ENCODE peak calls at places on chromosome 14, in eight cellular contexts. One of them, this sample, is unnamed.

GRCh38 chr14:93952829-93953228 is 23.5 kb downstream of the ASB2 start:
- DNase-seq in glutamatergic neuron: no peak
- DNase-seq in GM13977: no peak
- DNase-seq in suprapubic skin: no peak
- DNase-seq in dorsolateral prefrontal cortex: no peak
- DNase-seq in fibroblast of pulmonary artery: no peak
- DNase-seq in GM10248: no peak
- DNase-seq in left lung: no peak
- DNase-seq in this sample: no peak

GRCh38 chr14:81594012-81594411 is 60.4 kb upstream of the SEL1L start:
- DNase-seq in glutamatergic neuron: peak; percentile 55
- DNase-seq in GM13977: no peak
- DNase-seq in suprapubic skin: no peak
- DNase-seq in dorsolateral prefrontal cortex: peak; percentile 53
- DNase-seq in fibroblast of pulmonary artery: no peak
- DNase-seq in GM10248: no peak
- DNase-seq in left lung: no peak
- DNase-seq in this sample: no peak

GRCh38 chr14:23294734-23295561 is 7.7 kb downstream of the PPP1R3E start:
- DNase-seq in glutamatergic neuron: peak; percentile 41
- DNase-seq in GM13977: no peak
- DNase-seq in suprapubic skin: no peak
- DNase-seq in dorsolateral prefrontal cortex: peak; percentile 35
- DNase-seq in fibroblast of pulmonary artery: peak; percentile 66
- DNase-seq in GM10248: no peak
- DNase-seq in left lung: no peak
- DNase-seq in this sample: no peak

GRCh38 chr14:99378782-99379214 is 101.9 kb downstream of the SETD3 start:
- DNase-seq in glutamatergic neuron: no peak
- DNase-seq in GM13977: no peak
- DNase-seq in suprapubic skin: no peak
- DNase-seq in dorsolateral prefrontal cortex: no peak
- DNase-seq in fibroblast of pulmonary artery: no peak
- DNase-seq in GM10248: no peak
- DNase-seq in left lung: no peak
- DNase-seq in this sample: no peak

GRCh38 chr14:68951051-68951797 is 27.9 kb downstream of the ACTN1 start:
- DNase-seq in glutamatergic neuron: no peak
- DNase-seq in GM13977: no peak
- DNase-seq in suprapubic skin: peak; percentile 97
- DNase-seq in dorsolateral prefrontal cortex: no peak
- DNase-seq in fibroblast of pulmonary artery: peak; percentile 96
- DNase-seq in GM10248: no peak
- DNase-seq in left lung: peak; percentile 89
- DNase-seq in this sample: peak; percentile 89

GRCh38 chr14:76776306-76777251 is 15.3 kb downstream of the VASH1 start:
- DNase-seq in glutamatergic neuron: no peak
- DNase-seq in GM13977: no peak
- DNase-seq in suprapubic skin: peak; percentile 67
- DNase-seq in dorsolateral prefrontal cortex: no peak
- DNase-seq in fibroblast of pulmonary artery: no peak
- DNase-seq in GM10248: no peak
- DNase-seq in left lung: peak; percentile 28
- DNase-seq in this sample: no peak

GRCh38 chr14:45258805-45259204 is 5.8 kb upstream of the MIS18BP1 start:
- DNase-seq in glutamatergic neuron: no peak
- DNase-seq in GM13977: no peak
- DNase-seq in suprapubic skin: no peak
- DNase-seq in dorsolateral prefrontal cortex: no peak
- DNase-seq in fibroblast of pulmonary artery: no peak
- DNase-seq in GM10248: no peak
- DNase-seq in left lung: no peak
- DNase-seq in this sample: no peak

GRCh38 chr14:102503576-102504224 is 5.9 kb downstream of the ANKRD9 start:
- DNase-seq in glutamatergic neuron: no peak
- DNase-seq in GM13977: no peak
- DNase-seq in suprapubic skin: no peak
- DNase-seq in dorsolateral prefrontal cortex: no peak
- DNase-seq in fibroblast of pulmonary artery: no peak
- DNase-seq in GM10248: no peak
- DNase-seq in left lung: no peak
- DNase-seq in this sample: no peak

GRCh38 chr14:98602983-98603382 is 669.0 kb downstream of the BCL11B start:
- DNase-seq in glutamatergic neuron: no peak
- DNase-seq in GM13977: no peak
- DNase-seq in suprapubic skin: no peak
- DNase-seq in dorsolateral prefrontal cortex: no peak
- DNase-seq in fibroblast of pulmonary artery: no peak
- DNase-seq in GM10248: no peak
- DNase-seq in left lung: no peak
- DNase-seq in this sample: no peak

GRCh38 chr14:68774771-68775613 is 17.9 kb downstream of the ZFP36L1 start:
- DNase-seq in glutamatergic neuron: peak; percentile 1
- DNase-seq in GM13977: no peak
- DNase-seq in suprapubic skin: peak; percentile 55
- DNase-seq in dorsolateral prefrontal cortex: no peak
- DNase-seq in fibroblast of pulmonary artery: no peak
- DNase-seq in GM10248: no peak
- DNase-seq in left lung: no peak
- DNase-seq in this sample: no peak

GRCh38 chr14:65230287-65230728 is 128.0 kb upstream of the MAX start:
- DNase-seq in glutamatergic neuron: no peak
- DNase-seq in GM13977: no peak
- DNase-seq in suprapubic skin: no peak
- DNase-seq in dorsolateral prefrontal cortex: peak; percentile 92
- DNase-seq in fibroblast of pulmonary artery: peak; percentile 88
- DNase-seq in GM10248: no peak
- DNase-seq in left lung: peak; percentile 66
- DNase-seq in this sample: no peak

GRCh38 chr14:81474156-81474492 is 59.5 kb downstream of the SEL1L start:
- DNase-seq in glutamatergic neuron: no peak
- DNase-seq in GM13977: peak; percentile 52
- DNase-seq in suprapubic skin: no peak
- DNase-seq in dorsolateral prefrontal cortex: no peak
- DNase-seq in fibroblast of pulmonary artery: no peak
- DNase-seq in GM10248: peak; percentile 45
- DNase-seq in left lung: no peak
- DNase-seq in this sample: no peak

GRCh38 chr14:99590746-99591555 is 13.1 kb downstream of the CCDC85C start:
- DNase-seq in glutamatergic neuron: peak; percentile 81
- DNase-seq in GM13977: no peak
- DNase-seq in suprapubic skin: no peak
- DNase-seq in dorsolateral prefrontal cortex: peak; percentile 51
- DNase-seq in fibroblast of pulmonary artery: peak; percentile 37
- DNase-seq in GM10248: no peak
- DNase-seq in left lung: no peak
- DNase-seq in this sample: no peak

GRCh38 chr14:50821471-50822464 is 9.2 kb downstream of the NIN start:
- DNase-seq in glutamatergic neuron: no peak
- DNase-seq in GM13977: no peak
- DNase-seq in suprapubic skin: no peak
- DNase-seq in dorsolateral prefrontal cortex: no peak
- DNase-seq in fibroblast of pulmonary artery: no peak
- DNase-seq in GM10248: no peak
- DNase-seq in left lung: peak; percentile 64
- DNase-seq in this sample: no peak

GRCh38 chr14:75979071-75979571 is 2.7 kb downstream of the TGFB3 start:
- DNase-seq in glutamatergic neuron: peak; percentile 66
- DNase-seq in GM13977: peak; percentile 67
- DNase-seq in suprapubic skin: no peak
- DNase-seq in dorsolateral prefrontal cortex: no peak
- DNase-seq in fibroblast of pulmonary artery: peak; percentile 59
- DNase-seq in GM10248: peak; percentile 59
- DNase-seq in left lung: no peak
- DNase-seq in this sample: no peak

GRCh38 chr14:20494935-20495766 is 10.2 kb upstream of the RNASE10 start:
- DNase-seq in glutamatergic neuron: no peak
- DNase-seq in GM13977: no peak
- DNase-seq in suprapubic skin: no peak
- DNase-seq in dorsolateral prefrontal cortex: no peak
- DNase-seq in fibroblast of pulmonary artery: peak; percentile 71
- DNase-seq in GM10248: no peak
- DNase-seq in left lung: no peak
- DNase-seq in this sample: no peak

GRCh38 chr14:99320105-99320572 is 48.1 kb upstream of the BCL11B start:
- DNase-seq in glutamatergic neuron: peak; percentile 77
- DNase-seq in GM13977: peak; percentile 87
- DNase-seq in suprapubic skin: no peak
- DNase-seq in dorsolateral prefrontal cortex: no peak
- DNase-seq in fibroblast of pulmonary artery: peak; percentile 22
- DNase-seq in GM10248: peak; percentile 78
- DNase-seq in left lung: no peak
- DNase-seq in this sample: no peak

GRCh38 chr14:96197969-96198368 is 6.7 kb upstream of the BDKRB2 start:
- DNase-seq in glutamatergic neuron: no peak
- DNase-seq in GM13977: no peak
- DNase-seq in suprapubic skin: no peak
- DNase-seq in dorsolateral prefrontal cortex: no peak
- DNase-seq in fibroblast of pulmonary artery: no peak
- DNase-seq in GM10248: no peak
- DNase-seq in left lung: no peak
- DNase-seq in this sample: no peak

GRCh38 chr14:57930241-57930975 is 64.5 kb upstream of the SLC35F4 start:
- DNase-seq in glutamatergic neuron: no peak
- DNase-seq in GM13977: no peak
- DNase-seq in suprapubic skin: no peak
- DNase-seq in dorsolateral prefrontal cortex: no peak
- DNase-seq in fibroblast of pulmonary artery: no peak
- DNase-seq in GM10248: no peak
- DNase-seq in left lung: no peak
- DNase-seq in this sample: no peak

GRCh38 chr14:89578048-89578619 is 161.1 kb upstream of the FOXN3 start:
- DNase-seq in glutamatergic neuron: no peak
- DNase-seq in GM13977: no peak
- DNase-seq in suprapubic skin: no peak
- DNase-seq in dorsolateral prefrontal cortex: no peak
- DNase-seq in fibroblast of pulmonary artery: peak; percentile 27
- DNase-seq in GM10248: no peak
- DNase-seq in left lung: no peak
- DNase-seq in this sample: no peak

GRCh38 chr14:87113286-87113685 is 879.7 kb downstream of the GALC start:
- DNase-seq in glutamatergic neuron: no peak
- DNase-seq in GM13977: no peak
- DNase-seq in suprapubic skin: no peak
- DNase-seq in dorsolateral prefrontal cortex: no peak
- DNase-seq in fibroblast of pulmonary artery: no peak
- DNase-seq in GM10248: no peak
- DNase-seq in left lung: no peak
- DNase-seq in this sample: no peak

GRCh38 chr14:57388072-57388471 is 2.3 kb upstream of the NAA30 start:
- DNase-seq in glutamatergic neuron: no peak
- DNase-seq in GM13977: no peak
- DNase-seq in suprapubic skin: no peak
- DNase-seq in dorsolateral prefrontal cortex: no peak
- DNase-seq in fibroblast of pulmonary artery: no peak
- DNase-seq in GM10248: no peak
- DNase-seq in left lung: no peak
- DNase-seq in this sample: no peak

GRCh38 chr14:88488897-88489296 is 65.9 kb downstream of the PTPN21 start:
- DNase-seq in glutamatergic neuron: no peak
- DNase-seq in GM13977: no peak
- DNase-seq in suprapubic skin: no peak
- DNase-seq in dorsolateral prefrontal cortex: no peak
- DNase-seq in fibroblast of pulmonary artery: no peak
- DNase-seq in GM10248: no peak
- DNase-seq in left lung: no peak
- DNase-seq in this sample: no peak

GRCh38 chr14:56514663-56515371 is 64.8 kb upstream of the TMEM260 start:
- DNase-seq in glutamatergic neuron: no peak
- DNase-seq in GM13977: no peak
- DNase-seq in suprapubic skin: no peak
- DNase-seq in dorsolateral prefrontal cortex: no peak
- DNase-seq in fibroblast of pulmonary artery: peak; percentile 54
- DNase-seq in GM10248: no peak
- DNase-seq in left lung: no peak
- DNase-seq in this sample: no peak

GRCh38 chr14:24274101-24274543 is 2.7 kb upstream of the RABGGTA start:
- DNase-seq in glutamatergic neuron: no peak
- DNase-seq in GM13977: peak; percentile 77
- DNase-seq in suprapubic skin: no peak
- DNase-seq in dorsolateral prefrontal cortex: no peak
- DNase-seq in fibroblast of pulmonary artery: no peak
- DNase-seq in GM10248: peak; percentile 73
- DNase-seq in left lung: no peak
- DNase-seq in this sample: no peak

GRCh38 chr14:76541594-76542219 is 165.8 kb downstream of the ESRRB start:
- DNase-seq in glutamatergic neuron: no peak
- DNase-seq in GM13977: no peak
- DNase-seq in suprapubic skin: no peak
- DNase-seq in dorsolateral prefrontal cortex: no peak
- DNase-seq in fibroblast of pulmonary artery: no peak
- DNase-seq in GM10248: no peak
- DNase-seq in left lung: no peak
- DNase-seq in this sample: no peak

GRCh38 chr14:88270781-88271180 is 52.3 kb downstream of the KCNK10 start:
- DNase-seq in glutamatergic neuron: no peak
- DNase-seq in GM13977: no peak
- DNase-seq in suprapubic skin: no peak
- DNase-seq in dorsolateral prefrontal cortex: no peak
- DNase-seq in fibroblast of pulmonary artery: no peak
- DNase-seq in GM10248: no peak
- DNase-seq in left lung: no peak
- DNase-seq in this sample: no peak

GRCh38 chr14:73728106-73729014 is 14.2 kb upstream of the PNMA1 start:
- DNase-seq in glutamatergic neuron: peak; percentile 95
- DNase-seq in GM13977: peak; percentile 89
- DNase-seq in suprapubic skin: no peak
- DNase-seq in dorsolateral prefrontal cortex: peak; percentile 81
- DNase-seq in fibroblast of pulmonary artery: peak; percentile 86
- DNase-seq in GM10248: peak; percentile 85
- DNase-seq in left lung: peak; percentile 89
- DNase-seq in this sample: peak; percentile 84
- TF ChIP-seq CTCF in glutamatergic neuron: peak; percentile 86
- TF ChIP-seq CTCF in GM13977: peak; percentile 88
- TF ChIP-seq CTCF in suprapubic skin: peak; percentile 79
- TF ChIP-seq CTCF in dorsolateral prefrontal cortex: peak; percentile 96
- TF ChIP-seq CTCF in fibroblast of pulmonary artery: peak; percentile 97
- TF ChIP-seq CTCF in GM10248: peak; percentile 70
- TF ChIP-seq CTCF in left lung: peak; percentile 96
- TF ChIP-seq CTCF in this sample: no peak

GRCh38 chr14:92093320-92093719 is 13.1 kb downstream of the ATXN3 start:
- DNase-seq in glutamatergic neuron: no peak
- DNase-seq in GM13977: no peak
- DNase-seq in suprapubic skin: no peak
- DNase-seq in dorsolateral prefrontal cortex: no peak
- DNase-seq in fibroblast of pulmonary artery: peak; percentile 8
- DNase-seq in GM10248: no peak
- DNase-seq in left lung: no peak
- DNase-seq in this sample: no peak
- TF ChIP-seq CTCF in glutamatergic neuron: no peak
- TF ChIP-seq CTCF in GM13977: peak; percentile 28
- TF ChIP-seq CTCF in suprapubic skin: no peak
- TF ChIP-seq CTCF in dorsolateral prefrontal cortex: no peak
- TF ChIP-seq CTCF in fibroblast of pulmonary artery: peak; percentile 8
- TF ChIP-seq CTCF in GM10248: peak; percentile 37
- TF ChIP-seq CTCF in left lung: no peak
- TF ChIP-seq CTCF in this sample: no peak

GRCh38 chr14:105198588-105198987 is 17.5 kb upstream of the NUDT14 start:
- DNase-seq in glutamatergic neuron: no peak
- DNase-seq in GM13977: no peak
- DNase-seq in suprapubic skin: no peak
- DNase-seq in dorsolateral prefrontal cortex: no peak
- DNase-seq in fibroblast of pulmonary artery: no peak
- DNase-seq in GM10248: no peak
- DNase-seq in left lung: no peak
- DNase-seq in this sample: no peak
- TF ChIP-seq CTCF in glutamatergic neuron: peak; percentile 36
- TF ChIP-seq CTCF in GM13977: no peak
- TF ChIP-seq CTCF in suprapubic skin: no peak
- TF ChIP-seq CTCF in dorsolateral prefrontal cortex: no peak
- TF ChIP-seq CTCF in fibroblast of pulmonary artery: no peak
- TF ChIP-seq CTCF in GM10248: no peak
- TF ChIP-seq CTCF in left lung: no peak
- TF ChIP-seq CTCF in this sample: no peak

GRCh38 chr14:22220427-22220826 is 368.6 kb downstream of the DAD1 start:
- DNase-seq in glutamatergic neuron: no peak
- DNase-seq in GM13977: no peak
- DNase-seq in suprapubic skin: no peak
- DNase-seq in dorsolateral prefrontal cortex: no peak
- DNase-seq in fibroblast of pulmonary artery: peak; percentile 18
- DNase-seq in GM10248: no peak
- DNase-seq in left lung: no peak
- DNase-seq in this sample: no peak
- TF ChIP-seq CTCF in glutamatergic neuron: no peak
- TF ChIP-seq CTCF in GM13977: no peak
- TF ChIP-seq CTCF in suprapubic skin: no peak
- TF ChIP-seq CTCF in dorsolateral prefrontal cortex: no peak
- TF ChIP-seq CTCF in fibroblast of pulmonary artery: no peak
- TF ChIP-seq CTCF in GM10248: no peak
- TF ChIP-seq CTCF in left lung: no peak
- TF ChIP-seq CTCF in this sample: no peak

This sample was measured in omental fat pad.